ENCODE peak calls at places on chromosomes 13 and 19, in four cellular contexts. U, G, I and M are unnamed samples.

GRCh38 chr13:71290963-71291937 is 575.8 kb downstream of the DACH1 start:
- DNase-seq in I (peak), U (no peak), G (peak), M (no peak)

GRCh38 chr13:104571161-104571889 is 1505.1 kb upstream of the SLC10A2 start:
- DNase-seq in G (no peak), I (peak), U (peak), M (no peak)

GRCh38 chr19:48613852-48614435 is 932 bp downstream of the FAM83E start:
- DNase-seq in G (no peak), I (peak), U (no peak), M (no peak)

GRCh38 chr13:55062662-55063061 is 2034.0 kb downstream of the OLFM4 start:
- DNase-seq in I (no peak), G (no peak), U (no peak), M (no peak)

GRCh38 chr13:43908156-43909126 is 28.7 kb downstream of the LACC1 start:
- DNase-seq in I (peak), U (peak), G (no peak), M (no peak)

GRCh38 chr13:95503662-95504061 is 48.9 kb upstream of the CLDN10 start:
- DNase-seq in I (no peak), U (no peak), G (no peak), M (no peak)

GRCh38 chr13:109271991-109272454 is 514.4 kb downstream of the IRS2 start:
- DNase-seq in G (no peak), U (no peak), I (no peak), M (no peak)

GRCh38 chr19:49614096-49614857 is 23.3 kb downstream of the PRR12 start:
- DNase-seq in I (peak), U (no peak), G (peak), M (no peak)

GRCh38 chr13:80040219-80040976 is 300.5 kb downstream of the SPRY2 start:
- DNase-seq in U (no peak), G (no peak), I (no peak), M (no peak)